ENCODE peak calls at places on chromosomes 11 and 22, in four cellular contexts. B is NB4, E is lower leg skin, W is AG09319. S is an unnamed sample.

GRCh38 chr11:101436511-101437142 is 147.2 kb downstream of the TRPC6 start:
- DNase-seq in B (peak; percentile 58), E (no peak), W (no peak), S (no peak)

GRCh38 chr11:28636033-28636432 is 527.8 kb downstream of the METTL15 start:
- DNase-seq in B (no peak), E (no peak), W (no peak), S (no peak)

GRCh38 chr11:75597636-75598035 is 35.6 kb downstream of the SERPINH1 start:
- DNase-seq in B (peak; percentile 61), E (no peak), W (no peak), S (no peak)

GRCh38 chr22:50518628-50519027 is 6.8 kb downstream of the SCO2 start:
- DNase-seq in B (no peak), E (no peak), W (no peak), S (no peak)

GRCh38 chr22:29782061-29782845 is 15.1 kb downstream of the UQCR10 start:
- DNase-seq in B (no peak), E (no peak), W (no peak), S (peak; percentile 74)

GRCh38 chr11:106691807-106692365 is 326.4 kb downstream of the GUCY1A2 start:
- DNase-seq in B (no peak), E (no peak), W (no peak), S (no peak)

GRCh38 chr22:27112273-27112672 is 454.9 kb downstream of the MIAT start:
- DNase-seq in B (no peak), E (no peak), W (no peak), S (peak; percentile 0)

GRCh38 chr22:26768986-26769385 is 111.6 kb downstream of the MIAT start:
- DNase-seq in B (no peak), E (no peak), W (no peak), S (no peak)

GRCh38 chr11:14455648-14456430 is 43.8 kb downstream of the COPB1 start:
- DNase-seq in B (no peak), E (no peak), W (no peak), S (no peak)

DNA sequence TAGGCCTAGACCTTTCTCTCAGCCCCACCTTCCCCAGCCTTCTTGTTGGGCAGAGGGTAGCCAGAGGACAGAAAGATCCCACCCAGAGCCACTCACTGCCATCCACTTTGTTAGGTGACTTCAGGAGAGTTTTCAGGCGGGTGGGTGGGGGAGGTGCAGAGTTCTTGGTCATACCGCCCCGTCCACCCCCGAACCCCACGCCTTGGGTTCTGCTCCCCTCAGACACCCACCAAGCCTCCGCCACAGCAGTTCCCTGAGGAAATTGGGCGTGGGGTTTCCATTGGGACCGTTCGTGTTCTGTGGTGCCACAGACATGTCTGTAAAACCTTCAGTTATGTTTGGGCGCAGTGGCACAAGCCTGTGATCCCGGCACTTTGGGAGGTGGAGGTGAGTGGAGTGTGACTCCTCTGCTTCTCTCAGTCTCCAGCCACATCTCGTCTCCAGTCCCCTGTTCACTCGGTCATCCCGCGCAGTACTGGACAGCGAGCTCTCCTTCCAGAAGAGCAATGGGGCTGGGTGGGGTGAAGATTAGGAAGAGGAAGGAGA is 1.5 kb downstream of the MIF start:
- DNase-seq in B (no peak), E (no peak), W (no peak), S (no peak)
- TF ChIP-seq CTCF in B (no peak), E (no peak), W (no peak), S (no peak)

GRCh38 chr11:11913395-11913794 is 71.6 kb downstream of the USP47 start:
- DNase-seq in B (no peak), E (no peak), W (no peak), S (no peak)

GRCh38 chr11:11910541-11910940 is 68.8 kb downstream of the USP47 start:
- DNase-seq in B (no peak), E (no peak), W (no peak), S (no peak)

GRCh38 chr11:11909727-11910126 is 68.0 kb downstream of the USP47 start:
- DNase-seq in B (no peak), E (no peak), W (peak; percentile 12), S (no peak)

GRCh38 chr11:11916981-11917399 is 75.2 kb downstream of the USP47 start:
- DNase-seq in B (no peak), E (no peak), W (peak; percentile 43), S (no peak)

DNA sequence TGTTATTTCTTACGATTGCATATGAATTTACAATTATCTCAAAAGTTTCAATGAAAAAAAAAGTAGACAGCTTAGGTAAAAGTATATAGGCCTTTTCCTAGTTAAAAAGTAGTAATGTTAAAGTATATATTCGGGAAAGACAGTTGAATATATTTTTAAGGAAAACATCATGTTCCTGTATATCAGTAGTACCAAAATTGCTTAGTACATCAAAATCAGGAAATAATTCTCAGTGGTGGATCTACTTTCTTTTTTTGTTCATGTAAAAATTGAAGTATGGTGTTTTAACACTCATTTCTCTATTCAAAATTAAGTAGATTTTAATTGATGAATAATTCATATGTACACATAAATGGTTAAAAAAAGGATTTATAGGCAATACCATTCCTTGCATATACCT is 73.9 kb downstream of the USP47 start:
- DNase-seq in B (no peak), E (no peak), W (no peak), S (no peak)
- TF ChIP-seq CTCF in B (no peak), E (no peak), W (no peak), S (no peak)

GRCh38 chr11:18522388-18522787 is 4.4 kb downstream of the TSG101 start:
- DNase-seq in B (peak; percentile 21), E (no peak), W (no peak), S (no peak)
- TF ChIP-seq CTCF in B (no peak), E (no peak), W (no peak), S (no peak)

GRCh38 chr22:40156001-40156516 is 21.7 kb upstream of the TNRC6B start:
- DNase-seq in B (peak; percentile 79), E (no peak), W (no peak), S (no peak)
- TF ChIP-seq CTCF in B (no peak), E (no peak), W (no peak), S (peak; percentile 14)

GRCh38 chr22:45867118-45867905 is 109.7 kb downstream of the WNT7B start:
- DNase-seq in B (no peak), E (no peak), W (no peak), S (no peak)
- TF ChIP-seq CTCF in B (no peak), E (no peak), W (peak; percentile 23), S (peak; percentile 20)

S was measured in tibial artery.